ENCODE peak calls at places on chromosomes 4 and X, in eight cellular contexts. M is psoas muscle, B is EL, Z is lower leg skin, T is WERI-Rb-1, F is progenitor cell of endocrine pancreas, L is HS-5, C is fibroblast of lung. A is an unnamed sample.

GRCh38 chr4:125838924-125839323 is 524.2 kb downstream of the FAT4 start:
- DNase-seq in C (no peak), B (peak), F (no peak), M (no peak), Z (no peak), L (no peak), T (no peak), A (no peak)

GRCh38 chr4:76518241-76518640 is 83.2 kb downstream of the SHROOM3 start:
- DNase-seq in T (no peak), C (peak), M (no peak), L (no peak), Z (no peak), F (no peak), B (peak), A (no peak)

GRCh38 chrX:50635811-50636365 is 165.3 kb upstream of the DGKK start:
- DNase-seq in F (no peak), B (no peak), Z (no peak), C (no peak), T (no peak), L (no peak), M (peak), A (no peak)

GRCh38 chr4:150237110-150237852 is 159.0 kb downstream of the DCLK2 start:
- DNase-seq in T (no peak), Z (no peak), C (peak), M (no peak), L (peak), B (peak), F (no peak), A (no peak)

GRCh38 chr4:169270156-169270809 is 473 bp downstream of the SH3RF1 start:
- DNase-seq in M (peak), T (peak), C (peak), B (peak), Z (peak), F (peak), L (no peak), A (no peak)

GRCh38 chr4:135120190-135120589 is 918.6 kb upstream of the PABPC4L start:
- DNase-seq in C (peak), Z (no peak), B (peak), T (no peak), F (no peak), M (no peak), L (no peak), A (no peak)

GRCh38 chr4:40843696-40844095 is 93.9 kb downstream of the NSUN7 start:
- DNase-seq in M (no peak), C (no peak), L (no peak), T (no peak), B (no peak), F (no peak), Z (no peak), A (peak)

GRCh38 chr4:1499465-1499864 is 93.2 kb upstream of the NKX1-1 start:
- DNase-seq in Z (no peak), B (no peak), F (no peak), M (peak), L (no peak), C (no peak), T (no peak), A (no peak)

GRCh38 chr4:8224596-8225289 is 25.7 kb downstream of the SH3TC1 start:
- DNase-seq in L (no peak), M (no peak), B (no peak), F (no peak), T (no peak), C (no peak), Z (no peak), A (no peak)

GRCh38 chr4:182478475-182478874 is 235.3 kb downstream of the TENM3 start:
- DNase-seq in B (peak), Z (no peak), F (no peak), M (no peak), C (peak), L (peak), T (no peak), A (peak)

GRCh38 chr4:17494258-17494657 is 17.6 kb downstream of the QDPR start:
- DNase-seq in T (no peak), Z (no peak), M (no peak), F (no peak), C (peak), B (peak), L (peak), A (no peak)

GRCh38 chr4:102578819-102579218 is 77.7 kb downstream of the NFKB1 start:
- DNase-seq in L (no peak), C (peak), T (peak), Z (no peak), B (no peak), F (no peak), M (no peak), A (no peak)

GRCh38 chrX:40661489-40661888 is 14.1 kb upstream of the CXorf38 start:
- DNase-seq in T (no peak), M (no peak), B (no peak), F (no peak), L (no peak), Z (no peak), C (no peak), A (no peak)

GRCh38 chr4:83109480-83110221 is 4.9 kb downstream of the PLAC8 start:
- DNase-seq in F (peak), T (peak), L (no peak), M (peak), Z (no peak), B (peak), C (no peak), A (peak)

GRCh38 chr4:56619160-56619559 is 61.9 kb downstream of the HOPX start:
- DNase-seq in C (peak), F (no peak), L (no peak), T (peak), M (no peak), B (no peak), Z (no peak), A (no peak)

GRCh38 chr4:8641931-8642650 is 49.5 kb downstream of the CPZ start:
- DNase-seq in C (no peak), T (no peak), Z (no peak), F (no peak), M (no peak), L (no peak), B (no peak), A (no peak)

GRCh38 chr4:825063-825968 is 613 bp downstream of the CPLX1 start:
- DNase-seq in F (no peak), B (peak), T (no peak), M (peak), Z (no peak), L (no peak), C (no peak), A (no peak)

GRCh38 chr4:99749445-99750391 is 66.9 kb upstream of the DAPP1 start:
- DNase-seq in Z (no peak), F (no peak), B (no peak), M (no peak), L (no peak), T (no peak), C (no peak), A (no peak)

GRCh38 chr4:90165883-90166282 is 38.7 kb downstream of the CCSER1 start:
- DNase-seq in T (no peak), M (no peak), B (no peak), L (no peak), C (no peak), Z (no peak), F (no peak), A (no peak)

GRCh38 chr4:78652282-78652876 is 100.8 kb downstream of the ANXA3 start:
- DNase-seq in B (no peak), F (no peak), Z (no peak), C (peak), L (no peak), M (no peak), T (no peak), A (no peak)

GRCh38 chr4:5399790-5400421 is 308.5 kb downstream of the EVC2 start:
- DNase-seq in F (peak), T (peak), B (peak), Z (no peak), M (no peak), C (peak), L (no peak), A (peak)

GRCh38 chr4:145891958-145892357 is 46.7 kb downstream of the ZNF827 start:
- DNase-seq in C (no peak), F (no peak), Z (no peak), B (no peak), T (no peak), M (no peak), L (no peak), A (no peak)

GRCh38 chr4:67935888-67936287 is 27.4 kb downstream of the TMPRSS11A start:
- DNase-seq in M (no peak), C (no peak), F (no peak), B (no peak), L (no peak), T (no peak), Z (no peak), A (no peak)

GRCh38 chr4:40540801-40541200 is 88.9 kb downstream of the RBM47 start:
- DNase-seq in M (no peak), Z (no peak), L (no peak), T (no peak), F (no peak), C (peak), B (no peak), A (no peak)

GRCh38 chr4:3307891-3308575 is 15.2 kb downstream of the RGS12 start:
- DNase-seq in C (no peak), L (no peak), M (no peak), B (no peak), F (no peak), Z (no peak), T (no peak), A (no peak)

A was measured in NAMALWA.